ENCODE peak calls at places on chromosomes 7 and 10, in eight cellular contexts. A is non-pigmented ciliary epithelial cell, M is GM13977, O is NCI-H460, S is Calu3, I is body of pancreas, G is adipocyte, D is progenitor cell of endocrine pancreas. Q is an unnamed sample.

GRCh38 chr7:151761256-151761655 is 115.7 kb downstream of the PRKAG2 start:
- DNase-seq in D (no peak), O (no peak), S (peak; percentile 59), A (no peak), G (no peak), I (peak; percentile 46), M (no peak), Q (peak; percentile 70)

GRCh38 chr10:89845541-89846275 is 144.3 kb downstream of the KIF20B start:
- DNase-seq in I (no peak), O (no peak), S (no peak), G (peak; percentile 4), A (peak; percentile 26), D (no peak), M (no peak), Q (peak; percentile 73)

GRCh38 chr7:26508481-26508880 is 216.8 kb downstream of the SNX10 start:
- DNase-seq in G (no peak), A (no peak), I (no peak), S (peak; percentile 92), D (no peak), M (no peak), O (no peak), Q (peak; percentile 41)

GRCh38 chr7:115015619-115016018 is 93.7 kb downstream of the MDFIC start:
- DNase-seq in G (peak; percentile 59), O (no peak), D (no peak), S (no peak), I (no peak), A (peak; percentile 54), M (no peak), Q (no peak)

GRCh38 chr7:51217804-51218203 is 98.8 kb downstream of the COBL start:
- DNase-seq in O (no peak), S (no peak), I (no peak), M (no peak), A (no peak), D (no peak), G (no peak), Q (no peak)

GRCh38 chr10:11036424-11037011 is 18.8 kb downstream of the CELF2 start:
- DNase-seq in I (peak; percentile 67), S (peak; percentile 33), O (peak; percentile 19), A (peak; percentile 6), G (peak; percentile 66), M (no peak), D (peak; percentile 34), Q (no peak)

GRCh38 chr7:100352984-100353684 is 4.8 kb upstream of the PILRB start:
- DNase-seq in M (no peak), G (no peak), O (no peak), D (no peak), I (no peak), S (no peak), A (no peak), Q (no peak)

GRCh38 chr7:138460176-138460648 is at the start of gene TRIM24:
- DNase-seq in O (no peak), I (no peak), M (no peak), S (no peak), A (no peak), D (no peak), G (no peak), Q (no peak)

GRCh38 chr7:36224916-36225858 is 72.1 kb downstream of the EEPD1 start:
- DNase-seq in I (no peak), O (no peak), G (no peak), M (no peak), A (no peak), S (no peak), D (no peak), Q (no peak)

GRCh38 chr7:1542841-1543747 is 12.6 kb downstream of the MAFK start:
- DNase-seq in S (no peak), M (no peak), O (no peak), A (no peak), D (no peak), I (no peak), G (no peak), Q (no peak)

GRCh38 chr10:127983701-127984100 is 76.8 kb downstream of the PTPRE start:
- DNase-seq in I (no peak), S (peak; percentile 52), M (no peak), G (no peak), A (no peak), O (no peak), D (no peak), Q (peak; percentile 64)

GRCh38 chr7:27155816-27156507 is 513 bp downstream of the HOXA7 start:
- DNase-seq in S (no peak), A (no peak), M (no peak), G (no peak), O (no peak), D (no peak), I (no peak), Q (no peak)

GRCh38 chr7:73706122-73707044 is 13.1 kb downstream of the STX1A start:
- DNase-seq in O (peak; percentile 78), M (no peak), I (no peak), A (no peak), G (no peak), S (peak; percentile 62), D (no peak), Q (peak; percentile 86)

GRCh38 chr7:45679516-45679915 is 105.3 kb downstream of the ADCY1 start:
- DNase-seq in S (no peak), A (no peak), M (no peak), D (no peak), I (no peak), O (no peak), G (no peak), Q (no peak)

GRCh38 chr7:136953386-136953785 is 84.9 kb downstream of the CHRM2 start:
- DNase-seq in A (peak; percentile 32), I (no peak), O (no peak), S (no peak), G (peak; percentile 69), D (no peak), M (no peak), Q (no peak)

GRCh38 chr10:131478398-131478989 is 167.0 kb upstream of the TCERG1L start:
- DNase-seq in I (no peak), D (no peak), S (no peak), G (no peak), A (no peak), O (no peak), M (no peak), Q (no peak)

GRCh38 chr10:69278446-69278963 is at the start of gene HK1:
- DNase-seq in A (peak; percentile 14), D (no peak), I (peak; percentile 24), G (peak; percentile 56), M (no peak), S (no peak), O (no peak), Q (no peak)

GRCh38 chr10:119250641-119251314 is 43.4 kb downstream of the GRK5 start:
- DNase-seq in M (no peak), A (peak; percentile 75), G (peak; percentile 92), O (no peak), D (no peak), I (no peak), S (no peak), Q (peak; percentile 41)

GRCh38 chr7:111954474-111955311 is 251.5 kb downstream of the DOCK4 start:
- DNase-seq in M (no peak), D (no peak), I (no peak), G (no peak), S (no peak), A (no peak), O (no peak), Q (no peak)

GRCh38 chr7:41803569-41803968 is 100.7 kb upstream of the INHBA start:
- DNase-seq in O (no peak), S (no peak), A (no peak), I (no peak), M (no peak), G (no peak), D (no peak), Q (no peak)

GRCh38 chr7:30987936-30988335 is 24.2 kb downstream of the GHRHR start:
- DNase-seq in I (no peak), D (no peak), O (no peak), S (no peak), G (no peak), A (no peak), M (no peak), Q (no peak)

GRCh38 chr10:26408858-26409494 is 29.2 kb upstream of the APBB1IP start:
- DNase-seq in I (no peak), O (no peak), A (no peak), M (no peak), S (no peak), D (no peak), G (no peak), Q (no peak)

GRCh38 chr10:46527241-46527811 is 29.1 kb downstream of the GPRIN2 start:
- DNase-seq in A (no peak), O (no peak), S (no peak), D (no peak), M (no peak), I (no peak), G (no peak), Q (no peak)

GRCh38 chr10:60778978-60779668 is 845 bp downstream of the CDK1 start:
- DNase-seq in I (no peak), M (peak; percentile 5), G (no peak), A (no peak), S (no peak), D (no peak), O (no peak), Q (no peak)

GRCh38 chr10:5968681-5969453 is 8.5 kb downstream of the IL15RA start:
- DNase-seq in S (peak; percentile 76), D (peak; percentile 27), A (no peak), I (peak; percentile 37), G (no peak), M (no peak), O (no peak), Q (no peak)

Q was measured in PC-9.